ENCODE peak calls at places on chromosome 10, in nine cellular contexts. One of them, this sample, is unnamed.
A peak's percentile ranks its signal among the peaks of the same experiment; 100 is the strongest.

GRCh38 chr10:33085313-33085833 is 127.3 kb upstream of the ITGB1 start:
- DNase-seq in adrenal gland: no peak
- DNase-seq in GM12878: no peak
- DNase-seq in LNCaP clone FGC: no peak
- DNase-seq in fibroblast of mammary gland: no peak
- DNase-seq in fibroblast of the aortic adventitia: no peak
- DNase-seq in K562: no peak
- DNase-seq in hepatocyte: no peak
- DNase-seq in uterus: no peak
- DNase-seq in this sample: no peak

GRCh38 chr10:81872206-81872605 is 2.8 kb upstream of the NRG3 start:
- DNase-seq in adrenal gland: no peak
- DNase-seq in GM12878: no peak
- DNase-seq in LNCaP clone FGC: no peak
- DNase-seq in fibroblast of mammary gland: no peak
- DNase-seq in fibroblast of the aortic adventitia: no peak
- DNase-seq in K562: no peak
- DNase-seq in hepatocyte: peak; percentile 25
- DNase-seq in uterus: no peak
- DNase-seq in this sample: peak; percentile 30

GRCh38 chr10:46527241-46527811 is 29.1 kb downstream of the GPRIN2 start:
- DNase-seq in adrenal gland: no peak
- DNase-seq in GM12878: no peak
- DNase-seq in LNCaP clone FGC: no peak
- DNase-seq in fibroblast of mammary gland: no peak
- DNase-seq in fibroblast of the aortic adventitia: no peak
- DNase-seq in K562: no peak
- DNase-seq in hepatocyte: no peak
- DNase-seq in uterus: peak; percentile 12
- DNase-seq in this sample: no peak

GRCh38 chr10:37535459-37536246 is 321.8 kb downstream of the ZNF248 start:
- DNase-seq in adrenal gland: no peak
- DNase-seq in GM12878: no peak
- DNase-seq in LNCaP clone FGC: no peak
- DNase-seq in fibroblast of mammary gland: no peak
- DNase-seq in fibroblast of the aortic adventitia: no peak
- DNase-seq in K562: no peak
- DNase-seq in hepatocyte: no peak
- DNase-seq in uterus: no peak
- DNase-seq in this sample: no peak

GRCh38 chr10:52135101-52135500 is 179.0 kb upstream of the DKK1 start:
- DNase-seq in adrenal gland: no peak
- DNase-seq in GM12878: no peak
- DNase-seq in LNCaP clone FGC: no peak
- DNase-seq in fibroblast of mammary gland: no peak
- DNase-seq in fibroblast of the aortic adventitia: no peak
- DNase-seq in K562: no peak
- DNase-seq in hepatocyte: no peak
- DNase-seq in uterus: no peak
- DNase-seq in this sample: no peak

GRCh38 chr10:66747451-66747850 is 178.4 kb upstream of the LRRTM3 start:
- DNase-seq in adrenal gland: no peak
- DNase-seq in GM12878: no peak
- DNase-seq in LNCaP clone FGC: no peak
- DNase-seq in fibroblast of mammary gland: peak; percentile 14
- DNase-seq in fibroblast of the aortic adventitia: peak; percentile 82
- DNase-seq in K562: no peak
- DNase-seq in hepatocyte: peak; percentile 5
- DNase-seq in uterus: no peak
- DNase-seq in this sample: peak; percentile 78

GRCh38 chr10:103645141-103646054 is 151.9 kb downstream of the NEURL1 start:
- DNase-seq in adrenal gland: peak; percentile 86
- DNase-seq in GM12878: no peak
- DNase-seq in LNCaP clone FGC: no peak
- DNase-seq in fibroblast of mammary gland: peak; percentile 99
- DNase-seq in fibroblast of the aortic adventitia: peak; percentile 93
- DNase-seq in K562: no peak
- DNase-seq in hepatocyte: peak; percentile 61
- DNase-seq in uterus: peak; percentile 87
- DNase-seq in this sample: peak; percentile 94

GRCh38 chr10:6140141-6140841 is 51.5 kb downstream of the RBM17 start:
- DNase-seq in adrenal gland: no peak
- DNase-seq in GM12878: no peak
- DNase-seq in LNCaP clone FGC: no peak
- DNase-seq in fibroblast of mammary gland: no peak
- DNase-seq in fibroblast of the aortic adventitia: no peak
- DNase-seq in K562: no peak
- DNase-seq in hepatocyte: no peak
- DNase-seq in uterus: no peak
- DNase-seq in this sample: no peak

GRCh38 chr10:126458453-126458852 is 70.2 kb upstream of the ADAM12 start:
- DNase-seq in adrenal gland: peak; percentile 10
- DNase-seq in GM12878: no peak
- DNase-seq in LNCaP clone FGC: no peak
- DNase-seq in fibroblast of mammary gland: peak; percentile 85
- DNase-seq in fibroblast of the aortic adventitia: peak; percentile 66
- DNase-seq in K562: no peak
- DNase-seq in hepatocyte: no peak
- DNase-seq in uterus: no peak
- DNase-seq in this sample: peak; percentile 42

GRCh38 chr10:97153276-97153850 is 32.4 kb downstream of the SLIT1 start:
- DNase-seq in adrenal gland: no peak
- DNase-seq in GM12878: no peak
- DNase-seq in LNCaP clone FGC: no peak
- DNase-seq in fibroblast of mammary gland: peak; percentile 8
- DNase-seq in fibroblast of the aortic adventitia: no peak
- DNase-seq in K562: no peak
- DNase-seq in hepatocyte: no peak
- DNase-seq in uterus: no peak
- DNase-seq in this sample: no peak

DNA sequence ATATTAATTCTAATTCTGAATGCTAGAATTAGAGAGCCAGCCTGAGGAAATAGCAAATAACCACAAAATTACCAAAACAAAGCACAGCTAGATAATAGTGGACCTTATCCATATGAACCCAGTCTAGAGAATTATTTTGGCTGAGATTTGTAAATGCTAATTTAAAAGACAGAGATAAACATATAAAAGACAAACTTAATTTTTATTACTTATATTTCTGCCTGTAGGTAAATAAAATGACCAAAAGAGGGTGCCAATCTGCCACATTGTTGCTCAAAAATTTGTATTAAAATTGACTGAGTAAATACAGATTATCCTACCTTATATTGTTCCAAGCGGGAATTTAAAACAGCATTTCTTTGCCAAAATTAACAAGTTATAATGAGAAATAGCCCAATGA is 20.2 kb downstream of the RTKN2 start:
- DNase-seq in adrenal gland: no peak
- DNase-seq in GM12878: no peak
- DNase-seq in LNCaP clone FGC: no peak
- DNase-seq in fibroblast of mammary gland: peak; percentile 49
- DNase-seq in fibroblast of the aortic adventitia: peak; percentile 67
- DNase-seq in K562: no peak
- DNase-seq in hepatocyte: no peak
- DNase-seq in uterus: no peak
- DNase-seq in this sample: peak; percentile 56
- TF ChIP-seq CTCF in adrenal gland: no peak
- TF ChIP-seq CTCF in GM12878: peak; percentile 2
- TF ChIP-seq CTCF in LNCaP clone FGC: peak; percentile 44
- TF ChIP-seq CTCF in fibroblast of mammary gland: peak; percentile 47
- TF ChIP-seq CTCF in fibroblast of the aortic adventitia: peak; percentile 46
- TF ChIP-seq CTCF in K562: no peak
- TF ChIP-seq CTCF in hepatocyte: peak; percentile 37
- TF ChIP-seq CTCF in uterus: no peak
- TF ChIP-seq CTCF in this sample: peak; percentile 38

GRCh38 chr10:24951201-24952145 is 933 bp downstream of the PRTFDC1 start:
- DNase-seq in adrenal gland: peak; percentile 72
- DNase-seq in GM12878: no peak
- DNase-seq in LNCaP clone FGC: no peak
- DNase-seq in fibroblast of mammary gland: peak; percentile 56
- DNase-seq in fibroblast of the aortic adventitia: peak; percentile 43
- DNase-seq in K562: peak; percentile 90
- DNase-seq in hepatocyte: peak; percentile 38
- DNase-seq in uterus: peak; percentile 49
- DNase-seq in this sample: no peak

GRCh38 chr10:24953350-24954074 is 1.1 kb upstream of the PRTFDC1 start:
- DNase-seq in adrenal gland: no peak
- DNase-seq in GM12878: no peak
- DNase-seq in LNCaP clone FGC: no peak
- DNase-seq in fibroblast of mammary gland: peak; percentile 89
- DNase-seq in fibroblast of the aortic adventitia: peak; percentile 91
- DNase-seq in K562: peak; percentile 44
- DNase-seq in hepatocyte: no peak
- DNase-seq in uterus: no peak
- DNase-seq in this sample: peak; percentile 77

GRCh38 chr10:24950439-24950838 is 2.0 kb downstream of the PRTFDC1 start:
- DNase-seq in adrenal gland: no peak
- DNase-seq in GM12878: no peak
- DNase-seq in LNCaP clone FGC: no peak
- DNase-seq in fibroblast of mammary gland: no peak
- DNase-seq in fibroblast of the aortic adventitia: no peak
- DNase-seq in K562: no peak
- DNase-seq in hepatocyte: no peak
- DNase-seq in uterus: no peak
- DNase-seq in this sample: no peak

GRCh38 chr10:24952701-24953349 is 419 bp upstream of the PRTFDC1 start:
- DNase-seq in adrenal gland: peak; percentile 64
- DNase-seq in GM12878: no peak
- DNase-seq in LNCaP clone FGC: no peak
- DNase-seq in fibroblast of mammary gland: peak; percentile 81
- DNase-seq in fibroblast of the aortic adventitia: peak; percentile 82
- DNase-seq in K562: peak; percentile 64
- DNase-seq in hepatocyte: peak; percentile 70
- DNase-seq in uterus: peak; percentile 59
- DNase-seq in this sample: peak; percentile 69

GRCh38 chr10:24952146-24952700 is at the start of gene PRTFDC1:
- DNase-seq in adrenal gland: peak; percentile 52
- DNase-seq in GM12878: no peak
- DNase-seq in LNCaP clone FGC: no peak
- DNase-seq in fibroblast of mammary gland: no peak
- DNase-seq in fibroblast of the aortic adventitia: peak; percentile 43
- DNase-seq in K562: peak; percentile 56
- DNase-seq in hepatocyte: peak; percentile 71
- DNase-seq in uterus: peak; percentile 53
- DNase-seq in this sample: no peak
- H3K4me3 ChIP-seq in adrenal gland: peak within 1 kb of the TSS; percentile 23
- H3K4me3 ChIP-seq in GM12878: peak within 1 kb of the TSS; percentile 66
- H3K4me3 ChIP-seq in LNCaP clone FGC: no peak within 1 kb of the TSS
- H3K4me3 ChIP-seq in fibroblast of mammary gland: peak within 1 kb of the TSS; percentile 55
- H3K4me3 ChIP-seq in fibroblast of the aortic adventitia: peak within 1 kb of the TSS; percentile 64
- H3K4me3 ChIP-seq in K562: peak within 1 kb of the TSS; percentile 52
- H3K4me3 ChIP-seq in hepatocyte: peak within 1 kb of the TSS; percentile 73
- H3K4me3 ChIP-seq in uterus: peak within 1 kb of the TSS; percentile 52
- H3K4me3 ChIP-seq in this sample: peak within 1 kb of the TSS; percentile 49

GRCh38 chr10:77907900-77908717 is 18.4 kb downstream of the DLG5 start:
- DNase-seq in adrenal gland: no peak
- DNase-seq in GM12878: no peak
- DNase-seq in LNCaP clone FGC: no peak
- DNase-seq in fibroblast of mammary gland: no peak
- DNase-seq in fibroblast of the aortic adventitia: no peak
- DNase-seq in K562: peak; percentile 85
- DNase-seq in hepatocyte: no peak
- DNase-seq in uterus: no peak
- DNase-seq in this sample: no peak
- TF ChIP-seq CTCF in adrenal gland: no peak
- TF ChIP-seq CTCF in GM12878: peak; percentile 46
- TF ChIP-seq CTCF in LNCaP clone FGC: peak; percentile 18
- TF ChIP-seq CTCF in fibroblast of mammary gland: peak; percentile 8
- TF ChIP-seq CTCF in fibroblast of the aortic adventitia: no peak
- TF ChIP-seq CTCF in K562: peak; percentile 87
- TF ChIP-seq CTCF in hepatocyte: peak; percentile 18
- TF ChIP-seq CTCF in uterus: no peak
- TF ChIP-seq CTCF in this sample: peak; percentile 17

DNA sequence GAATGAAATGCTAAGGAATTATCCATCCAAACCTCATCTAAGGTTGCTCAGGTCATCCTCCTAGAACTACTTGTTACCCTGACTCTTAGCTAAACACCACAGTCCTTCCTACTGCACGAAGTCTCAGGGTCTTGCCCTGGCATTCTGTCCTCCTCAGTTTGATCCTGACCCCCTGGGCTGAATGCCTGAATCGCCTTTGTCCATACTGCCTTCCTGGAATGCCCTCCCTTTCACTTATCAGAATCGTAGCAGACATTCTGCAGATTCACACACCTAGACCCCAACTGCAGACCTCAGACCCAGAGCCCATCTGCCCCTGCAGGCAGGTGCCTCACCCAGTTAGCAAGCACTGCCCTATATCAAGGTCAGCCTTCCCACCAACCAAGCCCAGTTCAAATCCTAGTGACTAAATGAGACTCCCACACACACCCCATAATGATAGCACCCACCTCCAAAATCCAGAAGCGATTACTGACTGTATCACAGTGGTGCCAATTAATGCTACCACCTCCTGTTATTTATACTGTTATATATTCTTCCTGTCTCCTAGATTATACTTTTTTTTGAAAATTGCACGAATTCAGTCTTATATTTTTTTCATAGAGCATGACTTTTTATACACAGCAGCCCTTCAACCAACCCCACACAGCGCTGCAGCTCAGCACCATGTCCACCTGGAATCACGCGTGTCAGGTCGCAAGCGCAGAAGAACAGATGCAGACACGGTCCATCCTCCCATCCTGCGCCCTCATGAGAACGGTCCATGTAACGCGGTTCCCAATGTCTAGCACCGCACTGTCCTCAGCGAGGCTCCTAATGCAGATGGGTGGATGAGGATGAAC is 3.7 kb downstream of the PARD3 start:
- DNase-seq in adrenal gland: no peak
- DNase-seq in GM12878: no peak
- DNase-seq in LNCaP clone FGC: no peak
- DNase-seq in fibroblast of mammary gland: no peak
- DNase-seq in fibroblast of the aortic adventitia: no peak
- DNase-seq in K562: no peak
- DNase-seq in hepatocyte: no peak
- DNase-seq in uterus: no peak
- DNase-seq in this sample: no peak
- H3K4me3 ChIP-seq in adrenal gland: no peak overlapping the region
- H3K4me3 ChIP-seq in GM12878: no peak overlapping the region
- H3K4me3 ChIP-seq in LNCaP clone FGC: no peak overlapping the region
- H3K4me3 ChIP-seq in fibroblast of mammary gland: no peak overlapping the region
- H3K4me3 ChIP-seq in fibroblast of the aortic adventitia: no peak overlapping the region
- H3K4me3 ChIP-seq in K562: no peak overlapping the region
- H3K4me3 ChIP-seq in hepatocyte: no peak overlapping the region
- H3K4me3 ChIP-seq in uterus: no peak overlapping the region
- H3K4me3 ChIP-seq in this sample: no peak overlapping the region